ENCODE peak calls at places on chromosome 5, in five cellular contexts. One of them, this sample, is unnamed.

GRCh38 chr5:145324101-145324500 is 511.0 kb downstream of the PRELID2 start:
- DNase-seq in neural progenitor cell: no peak
- DNase-seq in MM.1S: no peak
- DNase-seq in PC-3: no peak
- DNase-seq in HCT116: no peak
- DNase-seq in this sample: no peak

GRCh38 chr5:98031926-98032325 is 741.5 kb upstream of the RGMB start:
- DNase-seq in neural progenitor cell: no peak
- DNase-seq in MM.1S: no peak
- DNase-seq in PC-3: peak
- DNase-seq in HCT116: no peak
- DNase-seq in this sample: peak

GRCh38 chr5:145946112-145946861 is 9.9 kb downstream of the SH3RF2 start:
- DNase-seq in neural progenitor cell: no peak
- DNase-seq in MM.1S: no peak
- DNase-seq in PC-3: peak
- DNase-seq in HCT116: peak
- DNase-seq in this sample: peak

GRCh38 chr5:8943301-8943700 is 602.6 kb downstream of the SEMA5A start:
- DNase-seq in neural progenitor cell: no peak
- DNase-seq in MM.1S: no peak
- DNase-seq in PC-3: peak
- DNase-seq in HCT116: no peak
- DNase-seq in this sample: no peak

GRCh38 chr5:40882291-40882690 is 27.0 kb upstream of the C7 start:
- DNase-seq in neural progenitor cell: no peak
- DNase-seq in MM.1S: no peak
- DNase-seq in PC-3: no peak
- DNase-seq in HCT116: no peak
- DNase-seq in this sample: no peak

GRCh38 chr5:61023131-61023530 is 78.1 kb downstream of the NDUFAF2 start:
- DNase-seq in neural progenitor cell: no peak
- DNase-seq in MM.1S: no peak
- DNase-seq in PC-3: peak
- DNase-seq in HCT116: no peak
- DNase-seq in this sample: peak

GRCh38 chr5:94391996-94392395 is 226.4 kb downstream of the KIAA0825 start:
- DNase-seq in neural progenitor cell: no peak
- DNase-seq in MM.1S: no peak
- DNase-seq in PC-3: no peak
- DNase-seq in HCT116: no peak
- DNase-seq in this sample: no peak

GRCh38 chr5:137629646-137630045 is 106.2 kb downstream of the KLHL3 start:
- DNase-seq in neural progenitor cell: peak
- DNase-seq in MM.1S: peak
- DNase-seq in PC-3: peak
- DNase-seq in HCT116: peak
- DNase-seq in this sample: peak

GRCh38 chr5:168433982-168434381 is 52.3 kb upstream of the RARS1 start:
- DNase-seq in neural progenitor cell: peak
- DNase-seq in MM.1S: no peak
- DNase-seq in PC-3: no peak
- DNase-seq in HCT116: no peak
- DNase-seq in this sample: no peak

GRCh38 chr5:29518176-29518575 is 1675.3 kb upstream of the CDH6 start:
- DNase-seq in neural progenitor cell: no peak
- DNase-seq in MM.1S: no peak
- DNase-seq in PC-3: no peak
- DNase-seq in HCT116: no peak
- DNase-seq in this sample: no peak

GRCh38 chr5:1523480-1523792 is 324 bp downstream of the LPCAT1 start:
- DNase-seq in neural progenitor cell: peak
- DNase-seq in MM.1S: no peak
- DNase-seq in PC-3: no peak
- DNase-seq in HCT116: no peak
- DNase-seq in this sample: peak

GRCh38 chr5:59799668-59800374 is 93.7 kb downstream of the PDE4D start:
- DNase-seq in neural progenitor cell: peak
- DNase-seq in MM.1S: peak
- DNase-seq in PC-3: peak
- DNase-seq in HCT116: peak
- DNase-seq in this sample: peak

GRCh38 chr5:39005566-39006232 is 68.5 kb downstream of the RICTOR start:
- DNase-seq in neural progenitor cell: no peak
- DNase-seq in MM.1S: no peak
- DNase-seq in PC-3: peak
- DNase-seq in HCT116: no peak
- DNase-seq in this sample: peak

GRCh38 chr5:135829681-135830383 is 4.6 kb upstream of the SLC25A48 start:
- DNase-seq in neural progenitor cell: peak
- DNase-seq in MM.1S: peak
- DNase-seq in PC-3: peak
- DNase-seq in HCT116: peak
- DNase-seq in this sample: peak

GRCh38 chr5:127229185-127229889 is 61.3 kb upstream of the MEGF10 start:
- DNase-seq in neural progenitor cell: peak
- DNase-seq in MM.1S: no peak
- DNase-seq in PC-3: peak
- DNase-seq in HCT116: no peak
- DNase-seq in this sample: peak

GRCh38 chr5:56733580-56733979 is 81.8 kb upstream of the MAP3K1 start:
- DNase-seq in neural progenitor cell: no peak
- DNase-seq in MM.1S: no peak
- DNase-seq in PC-3: peak
- DNase-seq in HCT116: no peak
- DNase-seq in this sample: no peak

GRCh38 chr5:121189569-121190305 is 661.9 kb upstream of the FTMT start:
- DNase-seq in neural progenitor cell: no peak
- DNase-seq in MM.1S: no peak
- DNase-seq in PC-3: peak
- DNase-seq in HCT116: no peak
- DNase-seq in this sample: peak

GRCh38 chr5:88829773-88830172 is 53.2 kb downstream of the MEF2C start:
- DNase-seq in neural progenitor cell: no peak
- DNase-seq in MM.1S: peak
- DNase-seq in PC-3: no peak
- DNase-seq in HCT116: no peak
- DNase-seq in this sample: peak

GRCh38 chr5:78509884-78510769 is 138.4 kb downstream of the LHFPL2 start:
- DNase-seq in neural progenitor cell: peak
- DNase-seq in MM.1S: peak
- DNase-seq in PC-3: peak
- DNase-seq in HCT116: no peak
- DNase-seq in this sample: peak

GRCh38 chr5:150221471-150221870 is 31.6 kb downstream of the SLC6A7 start:
- DNase-seq in neural progenitor cell: no peak
- DNase-seq in MM.1S: no peak
- DNase-seq in PC-3: no peak
- DNase-seq in HCT116: no peak
- DNase-seq in this sample: no peak

GRCh38 chr5:117863589-117864296 is 1124.6 kb downstream of the DTWD2 start:
- DNase-seq in neural progenitor cell: no peak
- DNase-seq in MM.1S: no peak
- DNase-seq in PC-3: no peak
- DNase-seq in HCT116: no peak
- DNase-seq in this sample: no peak

GRCh38 chr5:168607946-168608345 is 28.8 kb upstream of the PANK3 start:
- DNase-seq in neural progenitor cell: no peak
- DNase-seq in MM.1S: no peak
- DNase-seq in PC-3: no peak
- DNase-seq in HCT116: no peak
- DNase-seq in this sample: no peak

GRCh38 chr5:132073231-132074013 is at the start of gene CSF2:
- DNase-seq in neural progenitor cell: no peak
- DNase-seq in MM.1S: no peak
- DNase-seq in PC-3: peak
- DNase-seq in HCT116: no peak
- DNase-seq in this sample: peak

GRCh38 chr5:181189363-181189961 is 15.5 kb downstream of the TRIM7 start:
- DNase-seq in neural progenitor cell: peak
- DNase-seq in MM.1S: peak
- DNase-seq in PC-3: peak
- DNase-seq in HCT116: no peak
- DNase-seq in this sample: peak

GRCh38 chr5:41925555-41925946 is 470 bp downstream of the FBXO4 start:
- DNase-seq in neural progenitor cell: peak
- DNase-seq in MM.1S: no peak
- DNase-seq in PC-3: peak
- DNase-seq in HCT116: no peak
- DNase-seq in this sample: peak

GRCh38 chr5:63500242-63500641 is 462.0 kb downstream of the HTR1A start:
- DNase-seq in neural progenitor cell: no peak
- DNase-seq in MM.1S: peak
- DNase-seq in PC-3: no peak
- DNase-seq in HCT116: no peak
- DNase-seq in this sample: no peak

GRCh38 chr5:3349704-3350565 is 245.7 kb upstream of the IRX1 start:
- DNase-seq in neural progenitor cell: no peak
- DNase-seq in MM.1S: no peak
- DNase-seq in PC-3: no peak
- DNase-seq in HCT116: no peak
- DNase-seq in this sample: no peak
- H3K9ac ChIP-seq in neural progenitor cell: no peak
- H3K9ac ChIP-seq in MM.1S: no peak
- H3K9ac ChIP-seq in PC-3: no peak
- H3K9ac ChIP-seq in HCT116: no peak
- H3K9ac ChIP-seq in this sample: no peak

DNA sequence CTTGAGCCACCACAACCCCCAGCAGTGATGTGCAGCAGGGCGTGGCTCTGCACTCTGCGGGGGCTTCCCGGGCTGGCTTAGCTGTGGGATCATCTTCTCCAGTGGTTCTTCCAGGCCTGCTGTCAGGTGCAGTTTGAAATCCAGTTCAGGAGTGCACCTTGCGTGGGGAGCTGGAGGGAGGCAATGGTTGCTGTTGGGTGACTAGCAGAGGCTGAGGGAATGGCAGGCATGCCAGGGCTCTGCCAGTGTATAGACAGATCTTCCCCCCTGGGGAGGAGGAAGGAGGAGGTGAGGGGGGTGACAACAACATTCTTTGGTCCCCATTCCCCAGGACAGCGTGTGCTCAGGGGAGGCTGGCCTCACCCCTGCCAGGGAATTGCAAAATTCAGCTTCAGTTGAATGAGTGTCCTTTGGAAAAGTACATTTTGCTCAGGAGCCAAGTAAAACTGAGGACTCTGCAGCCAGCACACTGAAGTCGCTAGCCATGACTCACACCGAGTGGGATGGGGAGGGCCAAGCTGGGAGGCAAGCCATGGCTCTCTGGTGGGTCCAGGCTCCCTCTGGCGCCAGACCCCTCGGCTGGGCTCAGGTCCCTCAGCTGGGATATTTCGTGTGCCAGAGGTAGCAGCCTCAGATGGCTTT is 35.0 kb downstream of the ERGIC1 start:
- DNase-seq in neural progenitor cell: no peak
- DNase-seq in MM.1S: no peak
- DNase-seq in PC-3: peak
- DNase-seq in HCT116: peak
- DNase-seq in this sample: peak
- TF ChIP-seq EZH2phosphoT487 in neural progenitor cell: no peak
- TF ChIP-seq EZH2phosphoT487 in MM.1S: no peak
- TF ChIP-seq EZH2phosphoT487 in PC-3: no peak
- TF ChIP-seq EZH2phosphoT487 in HCT116: no peak
- TF ChIP-seq EZH2phosphoT487 in this sample: peak

GRCh38 chr5:172877496-172878260 is 43.6 kb downstream of the ERGIC1 start:
- DNase-seq in neural progenitor cell: no peak
- DNase-seq in MM.1S: no peak
- DNase-seq in PC-3: no peak
- DNase-seq in HCT116: no peak
- DNase-seq in this sample: no peak

GRCh38 chr5:172879434-172879828 is 45.4 kb downstream of the ERGIC1 start:
- DNase-seq in neural progenitor cell: no peak
- DNase-seq in MM.1S: no peak
- DNase-seq in PC-3: no peak
- DNase-seq in HCT116: no peak
- DNase-seq in this sample: no peak

GRCh38 chr5:172878585-172879433 is 44.8 kb downstream of the ERGIC1 start:
- DNase-seq in neural progenitor cell: no peak
- DNase-seq in MM.1S: no peak
- DNase-seq in PC-3: no peak
- DNase-seq in HCT116: no peak
- DNase-seq in this sample: peak

GRCh38 chr5:172885594-172886340 is 51.7 kb downstream of the ERGIC1 start:
- DNase-seq in neural progenitor cell: no peak
- DNase-seq in MM.1S: no peak
- DNase-seq in PC-3: no peak
- DNase-seq in HCT116: no peak
- DNase-seq in this sample: no peak

GRCh38 chr5:172881691-172882370 is 47.8 kb downstream of the ERGIC1 start:
- DNase-seq in neural progenitor cell: no peak
- DNase-seq in MM.1S: no peak
- DNase-seq in PC-3: peak
- DNase-seq in HCT116: peak
- DNase-seq in this sample: peak
- H3K9ac ChIP-seq in neural progenitor cell: no peak
- H3K9ac ChIP-seq in MM.1S: no peak
- H3K9ac ChIP-seq in PC-3: peak
- H3K9ac ChIP-seq in HCT116: no peak
- H3K9ac ChIP-seq in this sample: peak

GRCh38 chr5:110900829-110901228 is 162.0 kb downstream of the SLC25A46 start:
- DNase-seq in neural progenitor cell: no peak
- DNase-seq in MM.1S: no peak
- DNase-seq in PC-3: peak
- DNase-seq in HCT116: no peak
- DNase-seq in this sample: peak
- TF ChIP-seq EZH2phosphoT487 in neural progenitor cell: no peak
- TF ChIP-seq EZH2phosphoT487 in MM.1S: no peak
- TF ChIP-seq EZH2phosphoT487 in PC-3: no peak
- TF ChIP-seq EZH2phosphoT487 in HCT116: no peak
- TF ChIP-seq EZH2phosphoT487 in this sample: no peak

DNA sequence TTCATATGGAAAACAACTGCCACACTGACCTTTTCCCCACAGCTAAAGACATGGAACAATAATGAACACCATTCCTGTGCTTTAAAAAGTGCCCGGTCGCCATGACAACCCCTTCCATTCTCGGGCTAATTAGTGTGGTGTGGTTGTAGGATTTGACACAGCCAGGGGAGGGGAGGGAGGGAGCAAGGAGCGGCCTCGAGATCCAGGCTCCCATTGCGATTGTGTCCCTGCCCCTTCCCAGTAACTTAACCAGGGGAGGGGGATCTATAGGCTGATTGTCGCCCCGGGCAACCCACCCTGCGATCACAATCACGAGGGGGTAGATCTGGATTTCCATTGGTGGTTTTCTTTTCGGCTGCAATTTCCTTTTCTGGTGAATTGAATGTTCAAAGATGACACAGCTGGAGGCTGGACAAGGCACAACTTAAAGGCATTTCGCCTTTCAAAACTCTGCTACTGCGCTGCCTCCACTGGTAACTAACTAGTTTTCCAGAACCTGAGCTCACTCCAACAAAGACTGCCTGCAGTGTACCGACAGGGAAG is 96.7 kb upstream of the RETREG1 start:
- DNase-seq in neural progenitor cell: peak
- DNase-seq in MM.1S: no peak
- DNase-seq in PC-3: no peak
- DNase-seq in HCT116: no peak
- DNase-seq in this sample: peak
- H3K9ac ChIP-seq in neural progenitor cell: no peak
- H3K9ac ChIP-seq in MM.1S: no peak
- H3K9ac ChIP-seq in PC-3: no peak
- H3K9ac ChIP-seq in HCT116: no peak
- H3K9ac ChIP-seq in this sample: peak

GRCh38 chr5:138841531-138841930 is 33.6 kb downstream of the LRRTM2 start:
- DNase-seq in neural progenitor cell: no peak
- DNase-seq in MM.1S: no peak
- DNase-seq in PC-3: no peak
- DNase-seq in HCT116: no peak
- DNase-seq in this sample: no peak
- TF ChIP-seq EZH2phosphoT487 in neural progenitor cell: no peak
- TF ChIP-seq EZH2phosphoT487 in MM.1S: no peak
- TF ChIP-seq EZH2phosphoT487 in PC-3: no peak
- TF ChIP-seq EZH2phosphoT487 in HCT116: no peak
- TF ChIP-seq EZH2phosphoT487 in this sample: no peak

This sample was measured in GM23248.